ENCODE peak calls at places on chromosomes 13 and 19, in six cellular contexts. D is lower leg skin; I is aorta; K is GM23248; Q is adrenal gland; J is stimulated activated CD4-positive, alpha-beta T cell treated with anti-CD3 and anti-CD28 coated beads, Interleukin-4, amount 100 ng/mL, for 48 hours. L is an unnamed sample.

GRCh38 chr13:26255717-26256277 is 1.9 kb downstream of the CDK8 start:
- DNase-seq in D (no peak), I (no peak), K (peak), Q (no peak), J (no peak), L (no peak)

GRCh38 chr13:31431722-31432137 is 232.0 kb downstream of the B3GLCT start:
- DNase-seq in D (peak), I (no peak), K (peak), Q (peak), J (peak), L (peak)

GRCh38 chr19:43316591-43317319 is 36.7 kb upstream of the CD177 start:
- DNase-seq in D (no peak), I (no peak), K (peak), Q (no peak), J (no peak), L (peak)

GRCh38 chr13:106917673-106918652 is 350.0 kb upstream of the ARGLU1 start:
- DNase-seq in D (peak), I (peak), K (peak), Q (peak), J (peak), L (peak)

GRCh38 chr13:20825476-20825875 is 51.7 kb upstream of the EEF1AKMT1 start:
- DNase-seq in D (no peak), I (no peak), K (peak), Q (no peak), J (no peak), L (no peak)

GRCh38 chr19:40688987-40689338 is 1.5 kb downstream of the NUMBL start:
- DNase-seq in D (no peak), I (no peak), K (no peak), Q (no peak), J (no peak), L (no peak)

GRCh38 chr19:56671613-56671994 is at the start of gene ZNF835:
- DNase-seq in D (peak), I (peak), K (peak), Q (peak), J (peak), L (peak)

GRCh38 chr13:53112522-53112921 is 83.9 kb downstream of the OLFM4 start:
- DNase-seq in D (no peak), I (no peak), K (no peak), Q (no peak), J (no peak), L (no peak)

GRCh38 chr13:96700657-96701056 is 293.6 kb downstream of the OXGR1 start:
- DNase-seq in D (no peak), I (no peak), K (peak), Q (peak), J (no peak), L (no peak)

GRCh38 chr13:50969691-50970090 is 60.1 kb downstream of the RNASEH2B start:
- DNase-seq in D (no peak), I (no peak), K (no peak), Q (no peak), J (no peak), L (peak)